ENCODE peak calls at places on chromosomes 3 and 15, in ten cellular contexts. One of them, this sample, is unnamed.

GRCh38 chr3:128416578-128417150 is 50.0 kb downstream of the DNAJB8 start:
- DNase-seq in psoas muscle: no peak
- DNase-seq in keratinocyte: no peak
- DNase-seq in activated CD4-positive, alpha-beta T cell treated with anti-CD3 and anti-CD28 coated beads, Interleukin-2, amount 50 U/mL, for 4 hours: no peak
- DNase-seq in mesothelial cell of epicardium: no peak
- DNase-seq in NCI-H1436: no peak
- DNase-seq in mucosa of descending colon: no peak
- DNase-seq in MCF 10A: peak
- DNase-seq in AG08396: peak
- DNase-seq in right cardiac atrium: peak
- DNase-seq in this sample: no peak

GRCh38 chr3:99502871-99503270 is 135.5 kb upstream of the COL8A1 start:
- DNase-seq in right cardiac atrium: no peak
- DNase-seq in mucosa of descending colon: no peak
- DNase-seq in keratinocyte: no peak
- DNase-seq in MCF 10A: no peak
- DNase-seq in activated CD4-positive, alpha-beta T cell treated with anti-CD3 and anti-CD28 coated beads, Interleukin-2, amount 50 U/mL, for 4 hours: no peak
- DNase-seq in mesothelial cell of epicardium: no peak
- DNase-seq in psoas muscle: no peak
- DNase-seq in NCI-H1436: no peak
- DNase-seq in AG08396: no peak
- DNase-seq in this sample: no peak

GRCh38 chr15:51332211-51333147 is 5.9 kb downstream of the CYP19A1 start:
- DNase-seq in MCF 10A: peak
- DNase-seq in activated CD4-positive, alpha-beta T cell treated with anti-CD3 and anti-CD28 coated beads, Interleukin-2, amount 50 U/mL, for 4 hours: no peak
- DNase-seq in psoas muscle: no peak
- DNase-seq in keratinocyte: no peak
- DNase-seq in mucosa of descending colon: no peak
- DNase-seq in NCI-H1436: no peak
- DNase-seq in mesothelial cell of epicardium: no peak
- DNase-seq in AG08396: no peak
- DNase-seq in right cardiac atrium: no peak
- DNase-seq in this sample: no peak

GRCh38 chr15:100849021-100849831 is 30.4 kb upstream of the ALDH1A3 start:
- DNase-seq in psoas muscle: peak
- DNase-seq in MCF 10A: no peak
- DNase-seq in AG08396: peak
- DNase-seq in activated CD4-positive, alpha-beta T cell treated with anti-CD3 and anti-CD28 coated beads, Interleukin-2, amount 50 U/mL, for 4 hours: peak
- DNase-seq in right cardiac atrium: peak
- DNase-seq in NCI-H1436: no peak
- DNase-seq in mesothelial cell of epicardium: no peak
- DNase-seq in keratinocyte: no peak
- DNase-seq in mucosa of descending colon: peak
- DNase-seq in this sample: peak

GRCh38 chr15:90654233-90655124 is 62.7 kb upstream of the BLM start:
- DNase-seq in psoas muscle: no peak
- DNase-seq in MCF 10A: no peak
- DNase-seq in right cardiac atrium: no peak
- DNase-seq in NCI-H1436: no peak
- DNase-seq in keratinocyte: no peak
- DNase-seq in activated CD4-positive, alpha-beta T cell treated with anti-CD3 and anti-CD28 coated beads, Interleukin-2, amount 50 U/mL, for 4 hours: no peak
- DNase-seq in mesothelial cell of epicardium: no peak
- DNase-seq in AG08396: no peak
- DNase-seq in mucosa of descending colon: no peak
- DNase-seq in this sample: peak

GRCh38 chr3:36166477-36166876 is 213.8 kb upstream of the STAC start:
- DNase-seq in MCF 10A: peak
- DNase-seq in right cardiac atrium: no peak
- DNase-seq in mesothelial cell of epicardium: no peak
- DNase-seq in mucosa of descending colon: no peak
- DNase-seq in NCI-H1436: no peak
- DNase-seq in psoas muscle: no peak
- DNase-seq in activated CD4-positive, alpha-beta T cell treated with anti-CD3 and anti-CD28 coated beads, Interleukin-2, amount 50 U/mL, for 4 hours: no peak
- DNase-seq in AG08396: no peak
- DNase-seq in keratinocyte: peak
- DNase-seq in this sample: no peak

GRCh38 chr15:37142371-37142770 is 42.0 kb upstream of the MEIS2 start:
- DNase-seq in MCF 10A: no peak
- DNase-seq in psoas muscle: no peak
- DNase-seq in NCI-H1436: no peak
- DNase-seq in mucosa of descending colon: no peak
- DNase-seq in activated CD4-positive, alpha-beta T cell treated with anti-CD3 and anti-CD28 coated beads, Interleukin-2, amount 50 U/mL, for 4 hours: no peak
- DNase-seq in mesothelial cell of epicardium: no peak
- DNase-seq in keratinocyte: no peak
- DNase-seq in right cardiac atrium: no peak
- DNase-seq in AG08396: no peak
- DNase-seq in this sample: no peak

GRCh38 chr15:94607176-94607654 is 375.9 kb downstream of the MCTP2 start:
- DNase-seq in AG08396: no peak
- DNase-seq in right cardiac atrium: peak
- DNase-seq in NCI-H1436: no peak
- DNase-seq in mucosa of descending colon: peak
- DNase-seq in MCF 10A: no peak
- DNase-seq in mesothelial cell of epicardium: no peak
- DNase-seq in psoas muscle: no peak
- DNase-seq in keratinocyte: no peak
- DNase-seq in activated CD4-positive, alpha-beta T cell treated with anti-CD3 and anti-CD28 coated beads, Interleukin-2, amount 50 U/mL, for 4 hours: no peak
- DNase-seq in this sample: no peak

GRCh38 chr3:59258591-59258990 is 208.8 kb upstream of the CFAP20DC start:
- DNase-seq in MCF 10A: no peak
- DNase-seq in keratinocyte: no peak
- DNase-seq in psoas muscle: no peak
- DNase-seq in mucosa of descending colon: no peak
- DNase-seq in AG08396: no peak
- DNase-seq in right cardiac atrium: no peak
- DNase-seq in activated CD4-positive, alpha-beta T cell treated with anti-CD3 and anti-CD28 coated beads, Interleukin-2, amount 50 U/mL, for 4 hours: no peak
- DNase-seq in NCI-H1436: no peak
- DNase-seq in mesothelial cell of epicardium: no peak
- DNase-seq in this sample: no peak